ENCODE peak calls at places on chromosome 13, in nine cellular contexts. Y, G, S, J, T, A, D, N and V are unnamed samples.

GRCh38 chr13:102707465-102707864 is 12.6 kb upstream of the METTL21C start:
- DNase-seq in N (no peak), D (peak), S (no peak), J (no peak), T (no peak), G (no peak), Y (no peak), A (no peak), V (peak)

GRCh38 chr13:32600891-32601290 is 14.6 kb downstream of the PDS5B start:
- DNase-seq in N (no peak), Y (no peak), T (no peak), D (no peak), A (no peak), J (no peak), G (no peak), S (no peak), V (no peak)

GRCh38 chr13:77883328-77883727 is 35.3 kb downstream of the EDNRB start:
- DNase-seq in T (no peak), D (no peak), N (no peak), Y (no peak), S (no peak), J (no peak), G (no peak), A (no peak), V (no peak)

GRCh38 chr13:34357435-34358232 is 539.7 kb downstream of the RFC3 start:
- DNase-seq in Y (no peak), T (no peak), S (no peak), A (no peak), G (no peak), J (no peak), N (no peak), D (peak), V (peak)

GRCh38 chr13:52785721-52786120 is 46.1 kb upstream of the CNMD start:
- DNase-seq in Y (no peak), J (no peak), S (no peak), G (no peak), D (no peak), T (no peak), N (no peak), A (no peak), V (no peak)

GRCh38 chr13:20414475-20415287 is 111.0 kb downstream of the CRYL1 start:
- DNase-seq in D (no peak), A (no peak), N (no peak), J (no peak), G (no peak), T (peak), S (no peak), Y (no peak), V (peak)

GRCh38 chr13:34469212-34469983 is 472.7 kb upstream of the NBEA start:
- DNase-seq in Y (no peak), N (no peak), G (no peak), D (peak), A (no peak), S (no peak), J (no peak), T (no peak), V (peak)

GRCh38 chr13:41411060-41411459 is 46.3 kb upstream of the RGCC start:
- DNase-seq in J (no peak), N (no peak), S (no peak), G (no peak), D (no peak), A (no peak), Y (no peak), T (no peak), V (no peak)

GRCh38 chr13:38630780-38631179 is 56.1 kb upstream of the FREM2 start:
- DNase-seq in T (no peak), Y (no peak), A (no peak), G (no peak), S (no peak), D (peak), N (no peak), J (no peak), V (no peak)

GRCh38 chr13:71786815-71787214 is 80.2 kb downstream of the DACH1 start:
- DNase-seq in T (peak), Y (no peak), D (no peak), J (no peak), G (no peak), N (no peak), S (no peak), A (no peak), V (no peak)

GRCh38 chr13:94009696-94010095 is 469.8 kb downstream of the DCT start:
- DNase-seq in A (no peak), S (no peak), D (peak), G (no peak), N (no peak), J (no peak), T (no peak), Y (no peak), V (no peak)

GRCh38 chr13:50170447-50171037 is 155.3 kb downstream of the KCNRG start:
- DNase-seq in N (no peak), Y (no peak), G (no peak), D (peak), S (no peak), A (no peak), J (no peak), T (no peak), V (peak)

GRCh38 chr13:113116871-113117271 is 5.7 kb upstream of the F10 start:
- DNase-seq in D (no peak), A (no peak), T (no peak), N (no peak), G (no peak), J (no peak), Y (no peak), S (no peak), V (no peak)

GRCh38 chr13:55493297-55493696 is 1647.4 kb upstream of the PRR20A start:
- DNase-seq in G (no peak), N (no peak), Y (no peak), D (no peak), T (no peak), S (no peak), J (no peak), A (no peak), V (no peak)

GRCh38 chr13:22736084-22736767 is 444.6 kb upstream of the SGCG start:
- DNase-seq in N (no peak), D (no peak), J (no peak), A (no peak), Y (no peak), S (no peak), G (no peak), T (no peak), V (no peak)

GRCh38 chr13:104920091-104920490 is 1615.4 kb downstream of the EFNB2 start:
- DNase-seq in A (no peak), D (peak), J (no peak), G (no peak), S (no peak), T (no peak), Y (no peak), N (no peak), V (no peak)

GRCh38 chr13:34025746-34026145 is 207.8 kb downstream of the RFC3 start:
- DNase-seq in Y (no peak), S (no peak), D (peak), N (no peak), G (no peak), T (no peak), J (no peak), A (no peak), V (peak)

GRCh38 chr13:75547917-75548316 is 1.7 kb upstream of the UCHL3 start:
- DNase-seq in A (no peak), J (no peak), G (no peak), T (no peak), Y (no peak), S (no peak), N (no peak), D (peak), V (no peak)

GRCh38 chr13:74062933-74063332 is 71.3 kb downstream of the KLF12 start:
- DNase-seq in D (no peak), T (no peak), S (peak), A (peak), J (peak), G (peak), N (peak), Y (peak), V (no peak)